ENCODE peak calls at places on chromosomes 1 and 21, in six cellular contexts. One of them, this sample, is unnamed.

GRCh38 chr1:3471356-3472087 is 17.1 kb downstream of the ARHGEF16 start:
- DNase-seq in MCF 10A: peak
- DNase-seq in GM10248: no peak
- DNase-seq in left ventricle myocardium superior: peak
- DNase-seq in progenitor cell of endocrine pancreas: no peak
- DNase-seq in endothelial cell: peak
- DNase-seq in this sample: no peak

GRCh38 chr1:201226178-201226514 is 35.5 kb downstream of the IGFN1 start:
- DNase-seq in MCF 10A: no peak
- DNase-seq in GM10248: no peak
- DNase-seq in left ventricle myocardium superior: no peak
- DNase-seq in progenitor cell of endocrine pancreas: no peak
- DNase-seq in endothelial cell: no peak
- DNase-seq in this sample: no peak

GRCh38 chr1:32965251-32965643 is 638 bp upstream of the RNF19B start:
- DNase-seq in MCF 10A: no peak
- DNase-seq in GM10248: no peak
- DNase-seq in left ventricle myocardium superior: no peak
- DNase-seq in progenitor cell of endocrine pancreas: no peak
- DNase-seq in endothelial cell: no peak
- DNase-seq in this sample: no peak

GRCh38 chr1:202349263-202349928 is 897 bp downstream of the PPP1R12B start:
- DNase-seq in MCF 10A: peak
- DNase-seq in GM10248: no peak
- DNase-seq in left ventricle myocardium superior: no peak
- DNase-seq in progenitor cell of endocrine pancreas: no peak
- DNase-seq in endothelial cell: no peak
- DNase-seq in this sample: peak

GRCh38 chr1:224068458-224068770 is 45.5 kb upstream of the FBXO28 start:
- DNase-seq in MCF 10A: no peak
- DNase-seq in GM10248: no peak
- DNase-seq in left ventricle myocardium superior: no peak
- DNase-seq in progenitor cell of endocrine pancreas: no peak
- DNase-seq in endothelial cell: no peak
- DNase-seq in this sample: peak

GRCh38 chr21:37358392-37358791 is 8.2 kb upstream of the DYRK1A start:
- DNase-seq in MCF 10A: no peak
- DNase-seq in GM10248: no peak
- DNase-seq in left ventricle myocardium superior: no peak
- DNase-seq in progenitor cell of endocrine pancreas: no peak
- DNase-seq in endothelial cell: peak
- DNase-seq in this sample: no peak

GRCh38 chr1:164716992-164717703 is 158.2 kb downstream of the PBX1 start:
- DNase-seq in MCF 10A: peak
- DNase-seq in GM10248: peak
- DNase-seq in left ventricle myocardium superior: no peak
- DNase-seq in progenitor cell of endocrine pancreas: no peak
- DNase-seq in endothelial cell: no peak
- DNase-seq in this sample: no peak

GRCh38 chr1:48552903-48553626 is 81.1 kb upstream of the SPATA6 start:
- DNase-seq in MCF 10A: no peak
- DNase-seq in GM10248: no peak
- DNase-seq in left ventricle myocardium superior: no peak
- DNase-seq in progenitor cell of endocrine pancreas: no peak
- DNase-seq in endothelial cell: no peak
- DNase-seq in this sample: no peak

GRCh38 chr1:61084560-61084991 is 2.2 kb downstream of the NFIA start:
- DNase-seq in MCF 10A: peak
- DNase-seq in GM10248: no peak
- DNase-seq in left ventricle myocardium superior: no peak
- DNase-seq in progenitor cell of endocrine pancreas: no peak
- DNase-seq in endothelial cell: no peak
- DNase-seq in this sample: peak

GRCh38 chr1:23908453-23909341 is 4.5 kb downstream of the CNR2 start:
- DNase-seq in MCF 10A: no peak
- DNase-seq in GM10248: peak
- DNase-seq in left ventricle myocardium superior: no peak
- DNase-seq in progenitor cell of endocrine pancreas: no peak
- DNase-seq in endothelial cell: no peak
- DNase-seq in this sample: no peak

GRCh38 chr1:54051936-54052469 is 1.0 kb downstream of the TMEM59 start:
- DNase-seq in MCF 10A: peak
- DNase-seq in GM10248: no peak
- DNase-seq in left ventricle myocardium superior: no peak
- DNase-seq in progenitor cell of endocrine pancreas: no peak
- DNase-seq in endothelial cell: no peak
- DNase-seq in this sample: no peak

GRCh38 chr1:29332204-29332603 is 95.9 kb downstream of the PTPRU start:
- DNase-seq in MCF 10A: peak
- DNase-seq in GM10248: no peak
- DNase-seq in left ventricle myocardium superior: no peak
- DNase-seq in progenitor cell of endocrine pancreas: no peak
- DNase-seq in endothelial cell: peak
- DNase-seq in this sample: peak

This sample was measured in erythroblast.